ENCODE peak calls at places on chromosome 10, in four cellular contexts. K is IMR-90, N is H9, M is H1. P is an unnamed sample.

GRCh38 chr10:2978111-2978510 is 89.2 kb upstream of the PFKP start:
- DNase-seq in K (peak), N (no peak), M (no peak), P (peak)

GRCh38 chr10:86721232-86721631 is 35.2 kb upstream of the BMPR1A start:
- DNase-seq in K (no peak), N (no peak), M (no peak), P (peak)

GRCh38 chr10:5522913-5523560 is 1.7 kb upstream of the CALML3 start:
- DNase-seq in K (no peak), N (peak), M (no peak), P (no peak)

GRCh38 chr10:50027195-50027594 is 39.0 kb downstream of the AGAP6 start:
- DNase-seq in K (no peak), N (no peak), M (no peak), P (no peak)

GRCh38 chr10:47025540-47026300 is 114.5 kb downstream of the PTPN20 start:
- DNase-seq in K (peak), N (peak), M (no peak), P (no peak)

GRCh38 chr10:83283151-83283550 is 856.2 kb upstream of the GHITM start:
- DNase-seq in K (no peak), N (no peak), M (no peak), P (no peak)

GRCh38 chr10:21083861-21084260 is 186.8 kb upstream of the NEBL start:
- DNase-seq in K (no peak), N (no peak), M (no peak), P (no peak)

GRCh38 chr10:124522903-124523260 is 61.3 kb downstream of the LHPP start:
- DNase-seq in K (no peak), N (no peak), M (no peak), P (no peak)

GRCh38 chr10:26407406-26407969 is 30.7 kb upstream of the APBB1IP start:
- DNase-seq in K (no peak), N (no peak), M (no peak), P (peak)

GRCh38 chr10:49164587-49165188 is 23.5 kb downstream of the TMEM273 start:
- DNase-seq in K (peak), N (peak), M (no peak), P (peak)

GRCh38 chr10:124049484-124049883 is 43.9 kb downstream of the CHST15 start:
- DNase-seq in K (no peak), N (no peak), M (no peak), P (peak)

GRCh38 chr10:119469846-119470245 is 72.7 kb downstream of the RGS10 start:
- DNase-seq in K (no peak), N (no peak), M (no peak), P (no peak)

GRCh38 chr10:6279540-6280267 is 77.0 kb downstream of the PFKFB3 start:
- DNase-seq in K (peak), N (peak), M (peak), P (peak)

GRCh38 chr10:80477813-80478212 is 23.7 kb downstream of the TSPAN14 start:
- DNase-seq in K (peak), N (no peak), M (no peak), P (peak)

GRCh38 chr10:71372882-71373495 is 23.7 kb upstream of the CDH23 start:
- DNase-seq in K (no peak), N (no peak), M (no peak), P (peak)

GRCh38 chr10:85919358-85920022 is 447.1 kb downstream of the GRID1 start:
- DNase-seq in K (no peak), N (no peak), M (no peak), P (peak)

GRCh38 chr10:32963102-32963501 is 5.1 kb upstream of the ITGB1 start:
- DNase-seq in K (peak), N (no peak), M (no peak), P (no peak)

GRCh38 chr10:132709471-132709951 is 76.4 kb downstream of the NKX6-2 start:
- DNase-seq in K (no peak), N (peak), M (no peak), P (no peak)

GRCh38 chr10:50322075-50322474 is 70.8 kb upstream of the ASAH2 start:
- DNase-seq in K (peak), N (no peak), M (no peak), P (peak)

GRCh38 chr10:85105614-85106013 is 777.2 kb downstream of the CCSER2 start:
- DNase-seq in K (no peak), N (peak), M (peak), P (peak)

GRCh38 chr10:70343312-70343711 is 39.1 kb downstream of the LRRC20 start:
- DNase-seq in K (no peak), N (no peak), M (no peak), P (no peak)

GRCh38 chr10:95814011-95814727 is 58.2 kb downstream of the ENTPD1 start:
- DNase-seq in K (peak), N (no peak), M (no peak), P (peak)

GRCh38 chr10:110358869-110359629 is 54.3 kb upstream of the SMNDC1 start:
- DNase-seq in K (no peak), N (peak), M (no peak), P (peak)
- H3K9ac ChIP-seq in K (no peak), N (no peak), M (no peak), P (no peak)

GRCh38 chr10:122159159-122159970 is 111.7 kb upstream of the BTBD16 start:
- DNase-seq in K (peak), N (no peak), M (no peak), P (peak)
- H3K56ac ChIP-seq in K (no peak), N (no peak), M (no peak), P (no peak)

DNA sequence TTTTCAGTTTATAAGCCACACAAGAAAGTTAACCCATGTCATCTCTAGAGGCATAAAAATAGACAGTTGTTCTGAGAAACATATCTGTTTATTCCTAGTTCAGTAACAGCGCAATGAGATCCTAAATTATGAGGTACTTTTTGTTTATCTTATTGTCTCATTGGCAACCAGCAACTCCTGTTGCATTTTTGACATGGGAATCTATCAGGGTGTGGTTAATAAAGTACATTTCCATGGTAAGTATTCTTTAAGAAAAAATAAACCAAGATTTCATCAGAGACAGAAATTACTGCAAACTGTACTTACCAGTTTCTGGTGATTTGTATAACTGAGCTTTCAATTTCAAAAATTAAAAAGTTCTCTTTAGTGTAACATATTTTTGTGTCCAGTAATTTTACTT is 9.0 kb downstream of the FAS start:
- DNase-seq in K (peak), N (no peak), M (no peak), P (no peak)
- H3K9ac ChIP-seq in K (no peak), N (no peak), M (no peak), P (no peak)

GRCh38 chr10:77571490-77571889 is 66.1 kb downstream of the KCNMA1 start:
- DNase-seq in K (no peak), N (no peak), M (no peak), P (no peak)
- H3K56ac ChIP-seq in K (no peak), N (no peak), M (no peak), P (no peak)

GRCh38 chr10:17225823-17226222 is 2.2 kb upstream of the VIM start:
- DNase-seq in K (no peak), N (no peak), M (no peak), P (no peak)

GRCh38 chr10:17229016-17229716 is 1.1 kb downstream of the VIM start:
- DNase-seq in K (peak), N (peak), M (no peak), P (peak)

GRCh38 chr10:17227367-17228080 is 517 bp upstream of the VIM start:
- DNase-seq in K (peak), N (no peak), M (no peak), P (peak)

GRCh38 chr10:17228081-17229015 is at the start of gene VIM:
- DNase-seq in K (peak), N (peak), M (peak), P (peak)

GRCh38 chr10:17226891-17227303 is 1.1 kb upstream of the VIM start:
- DNase-seq in K (no peak), N (peak), M (no peak), P (peak)
- H3K9ac ChIP-seq in K (no peak), N (no peak), M (no peak), P (no peak)

P was measured in mesendoderm.